ENCODE peak calls at places on chromosomes 7 and 10, in six cellular contexts. One of them, this sample, is unnamed.

GRCh38 chr7:124101173-124101768 is 68.4 kb upstream of the TMEM229A start:
- DNase-seq in stimulated activated CD8-positive, alpha-beta memory T cell treated with anti-CD3 and anti-CD28 coated beads, Interleukin-7, amount 100 ng/mL, for 48 hours: no peak
- DNase-seq in heart left ventricle: no peak
- DNase-seq in WTC11: peak
- DNase-seq in left kidney: peak
- DNase-seq in nephron progenitor cell: no peak
- DNase-seq in this sample: no peak

GRCh38 chr7:130896898-130897514 is 163.0 kb upstream of the KLF14 start:
- DNase-seq in stimulated activated CD8-positive, alpha-beta memory T cell treated with anti-CD3 and anti-CD28 coated beads, Interleukin-7, amount 100 ng/mL, for 48 hours: peak
- DNase-seq in heart left ventricle: peak
- DNase-seq in WTC11: peak
- DNase-seq in left kidney: peak
- DNase-seq in nephron progenitor cell: peak
- DNase-seq in this sample: peak

GRCh38 chr7:5869691-5870090 is 10.9 kb upstream of the OCM start:
- DNase-seq in stimulated activated CD8-positive, alpha-beta memory T cell treated with anti-CD3 and anti-CD28 coated beads, Interleukin-7, amount 100 ng/mL, for 48 hours: no peak
- DNase-seq in heart left ventricle: no peak
- DNase-seq in WTC11: no peak
- DNase-seq in left kidney: no peak
- DNase-seq in nephron progenitor cell: no peak
- DNase-seq in this sample: no peak

GRCh38 chr10:29780096-29780495 is 145.3 kb upstream of the SVIL start:
- DNase-seq in stimulated activated CD8-positive, alpha-beta memory T cell treated with anti-CD3 and anti-CD28 coated beads, Interleukin-7, amount 100 ng/mL, for 48 hours: no peak
- DNase-seq in heart left ventricle: no peak
- DNase-seq in WTC11: no peak
- DNase-seq in left kidney: no peak
- DNase-seq in nephron progenitor cell: no peak
- DNase-seq in this sample: no peak

GRCh38 chr10:82934429-82934828 is 1059.4 kb downstream of the NRG3 start:
- DNase-seq in stimulated activated CD8-positive, alpha-beta memory T cell treated with anti-CD3 and anti-CD28 coated beads, Interleukin-7, amount 100 ng/mL, for 48 hours: no peak
- DNase-seq in heart left ventricle: no peak
- DNase-seq in WTC11: no peak
- DNase-seq in left kidney: peak
- DNase-seq in nephron progenitor cell: no peak
- DNase-seq in this sample: no peak

GRCh38 chr10:44389150-44389549 is 4.3 kb upstream of the CXCL12 start:
- DNase-seq in stimulated activated CD8-positive, alpha-beta memory T cell treated with anti-CD3 and anti-CD28 coated beads, Interleukin-7, amount 100 ng/mL, for 48 hours: no peak
- DNase-seq in heart left ventricle: no peak
- DNase-seq in WTC11: no peak
- DNase-seq in left kidney: no peak
- DNase-seq in nephron progenitor cell: no peak
- DNase-seq in this sample: no peak

GRCh38 chr10:119401671-119402395 is 140.7 kb downstream of the RGS10 start:
- DNase-seq in stimulated activated CD8-positive, alpha-beta memory T cell treated with anti-CD3 and anti-CD28 coated beads, Interleukin-7, amount 100 ng/mL, for 48 hours: no peak
- DNase-seq in heart left ventricle: peak
- DNase-seq in WTC11: no peak
- DNase-seq in left kidney: peak
- DNase-seq in nephron progenitor cell: peak
- DNase-seq in this sample: no peak

GRCh38 chr7:44276571-44277101 is 48.8 kb downstream of the CAMK2B start:
- DNase-seq in stimulated activated CD8-positive, alpha-beta memory T cell treated with anti-CD3 and anti-CD28 coated beads, Interleukin-7, amount 100 ng/mL, for 48 hours: no peak
- DNase-seq in heart left ventricle: peak
- DNase-seq in WTC11: no peak
- DNase-seq in left kidney: peak
- DNase-seq in nephron progenitor cell: no peak
- DNase-seq in this sample: no peak

GRCh38 chr7:82521906-82522445 is 78.4 kb upstream of the CACNA2D1 start:
- DNase-seq in stimulated activated CD8-positive, alpha-beta memory T cell treated with anti-CD3 and anti-CD28 coated beads, Interleukin-7, amount 100 ng/mL, for 48 hours: no peak
- DNase-seq in heart left ventricle: no peak
- DNase-seq in WTC11: no peak
- DNase-seq in left kidney: no peak
- DNase-seq in nephron progenitor cell: no peak
- DNase-seq in this sample: no peak

GRCh38 chr10:49738616-49739360 is 23.3 kb downstream of the OGDHL start:
- DNase-seq in stimulated activated CD8-positive, alpha-beta memory T cell treated with anti-CD3 and anti-CD28 coated beads, Interleukin-7, amount 100 ng/mL, for 48 hours: no peak
- DNase-seq in heart left ventricle: no peak
- DNase-seq in WTC11: no peak
- DNase-seq in left kidney: peak
- DNase-seq in nephron progenitor cell: no peak
- DNase-seq in this sample: no peak

GRCh38 chr7:45698527-45699309 is 124.5 kb downstream of the ADCY1 start:
- DNase-seq in stimulated activated CD8-positive, alpha-beta memory T cell treated with anti-CD3 and anti-CD28 coated beads, Interleukin-7, amount 100 ng/mL, for 48 hours: no peak
- DNase-seq in heart left ventricle: peak
- DNase-seq in WTC11: peak
- DNase-seq in left kidney: no peak
- DNase-seq in nephron progenitor cell: no peak
- DNase-seq in this sample: no peak

GRCh38 chr7:150340024-150340749 is 1.2 kb downstream of the RARRES2 start:
- DNase-seq in stimulated activated CD8-positive, alpha-beta memory T cell treated with anti-CD3 and anti-CD28 coated beads, Interleukin-7, amount 100 ng/mL, for 48 hours: no peak
- DNase-seq in heart left ventricle: no peak
- DNase-seq in WTC11: peak
- DNase-seq in left kidney: peak
- DNase-seq in nephron progenitor cell: peak
- DNase-seq in this sample: no peak

GRCh38 chr7:26860361-26860760 is 4.0 kb downstream of the SKAP2 start:
- DNase-seq in stimulated activated CD8-positive, alpha-beta memory T cell treated with anti-CD3 and anti-CD28 coated beads, Interleukin-7, amount 100 ng/mL, for 48 hours: no peak
- DNase-seq in heart left ventricle: no peak
- DNase-seq in WTC11: no peak
- DNase-seq in left kidney: peak
- DNase-seq in nephron progenitor cell: no peak
- DNase-seq in this sample: no peak

GRCh38 chr7:105218215-105218614 is 170.5 kb downstream of the SRPK2 start:
- DNase-seq in stimulated activated CD8-positive, alpha-beta memory T cell treated with anti-CD3 and anti-CD28 coated beads, Interleukin-7, amount 100 ng/mL, for 48 hours: no peak
- DNase-seq in heart left ventricle: no peak
- DNase-seq in WTC11: no peak
- DNase-seq in left kidney: no peak
- DNase-seq in nephron progenitor cell: no peak
- DNase-seq in this sample: no peak

GRCh38 chr7:95693551-95694333 is 78.6 kb upstream of the DYNC1I1 start:
- DNase-seq in stimulated activated CD8-positive, alpha-beta memory T cell treated with anti-CD3 and anti-CD28 coated beads, Interleukin-7, amount 100 ng/mL, for 48 hours: no peak
- DNase-seq in heart left ventricle: no peak
- DNase-seq in WTC11: no peak
- DNase-seq in left kidney: no peak
- DNase-seq in nephron progenitor cell: no peak
- DNase-seq in this sample: no peak

GRCh38 chr7:10708447-10708846 is 265.2 kb upstream of the PHF14 start:
- DNase-seq in stimulated activated CD8-positive, alpha-beta memory T cell treated with anti-CD3 and anti-CD28 coated beads, Interleukin-7, amount 100 ng/mL, for 48 hours: no peak
- DNase-seq in heart left ventricle: no peak
- DNase-seq in WTC11: peak
- DNase-seq in left kidney: peak
- DNase-seq in nephron progenitor cell: no peak
- DNase-seq in this sample: no peak

GRCh38 chr7:26279405-26279804 is 12.3 kb upstream of the SNX10 start:
- DNase-seq in stimulated activated CD8-positive, alpha-beta memory T cell treated with anti-CD3 and anti-CD28 coated beads, Interleukin-7, amount 100 ng/mL, for 48 hours: peak
- DNase-seq in heart left ventricle: no peak
- DNase-seq in WTC11: no peak
- DNase-seq in left kidney: no peak
- DNase-seq in nephron progenitor cell: no peak
- DNase-seq in this sample: no peak

GRCh38 chr7:116653646-116654045 is 18.4 kb upstream of the MET start:
- DNase-seq in stimulated activated CD8-positive, alpha-beta memory T cell treated with anti-CD3 and anti-CD28 coated beads, Interleukin-7, amount 100 ng/mL, for 48 hours: no peak
- DNase-seq in heart left ventricle: no peak
- DNase-seq in WTC11: no peak
- DNase-seq in left kidney: no peak
- DNase-seq in nephron progenitor cell: no peak
- DNase-seq in this sample: no peak

GRCh38 chr7:140562921-140563600 is 77.6 kb downstream of the DENND2A start:
- DNase-seq in stimulated activated CD8-positive, alpha-beta memory T cell treated with anti-CD3 and anti-CD28 coated beads, Interleukin-7, amount 100 ng/mL, for 48 hours: no peak
- DNase-seq in heart left ventricle: peak
- DNase-seq in WTC11: no peak
- DNase-seq in left kidney: peak
- DNase-seq in nephron progenitor cell: no peak
- DNase-seq in this sample: no peak

GRCh38 chr7:87148332-87148955 is 3.8 kb upstream of the DMTF1 start:
- DNase-seq in stimulated activated CD8-positive, alpha-beta memory T cell treated with anti-CD3 and anti-CD28 coated beads, Interleukin-7, amount 100 ng/mL, for 48 hours: no peak
- DNase-seq in heart left ventricle: no peak
- DNase-seq in WTC11: no peak
- DNase-seq in left kidney: peak
- DNase-seq in nephron progenitor cell: no peak
- DNase-seq in this sample: peak

GRCh38 chr7:77453531-77453930 is 37.4 kb upstream of the GSAP start:
- DNase-seq in stimulated activated CD8-positive, alpha-beta memory T cell treated with anti-CD3 and anti-CD28 coated beads, Interleukin-7, amount 100 ng/mL, for 48 hours: no peak
- DNase-seq in heart left ventricle: no peak
- DNase-seq in WTC11: no peak
- DNase-seq in left kidney: no peak
- DNase-seq in nephron progenitor cell: no peak
- DNase-seq in this sample: no peak

GRCh38 chr7:46317256-46317655 is 396.2 kb upstream of the IGFBP3 start:
- DNase-seq in stimulated activated CD8-positive, alpha-beta memory T cell treated with anti-CD3 and anti-CD28 coated beads, Interleukin-7, amount 100 ng/mL, for 48 hours: no peak
- DNase-seq in heart left ventricle: no peak
- DNase-seq in WTC11: no peak
- DNase-seq in left kidney: no peak
- DNase-seq in nephron progenitor cell: no peak
- DNase-seq in this sample: no peak

GRCh38 chr10:31953080-31953479 is 24.4 kb upstream of the ARHGAP12 start:
- DNase-seq in stimulated activated CD8-positive, alpha-beta memory T cell treated with anti-CD3 and anti-CD28 coated beads, Interleukin-7, amount 100 ng/mL, for 48 hours: no peak
- DNase-seq in heart left ventricle: no peak
- DNase-seq in WTC11: no peak
- DNase-seq in left kidney: no peak
- DNase-seq in nephron progenitor cell: no peak
- DNase-seq in this sample: no peak

GRCh38 chr7:90433221-90433620 is 30.0 kb downstream of the CLDN12 start:
- DNase-seq in stimulated activated CD8-positive, alpha-beta memory T cell treated with anti-CD3 and anti-CD28 coated beads, Interleukin-7, amount 100 ng/mL, for 48 hours: no peak
- DNase-seq in heart left ventricle: no peak
- DNase-seq in WTC11: no peak
- DNase-seq in left kidney: no peak
- DNase-seq in nephron progenitor cell: no peak
- DNase-seq in this sample: no peak

GRCh38 chr10:63583397-63583796 is 62.2 kb downstream of the REEP3 start:
- DNase-seq in stimulated activated CD8-positive, alpha-beta memory T cell treated with anti-CD3 and anti-CD28 coated beads, Interleukin-7, amount 100 ng/mL, for 48 hours: no peak
- DNase-seq in heart left ventricle: no peak
- DNase-seq in WTC11: no peak
- DNase-seq in left kidney: no peak
- DNase-seq in nephron progenitor cell: no peak
- DNase-seq in this sample: no peak

GRCh38 chr10:118374404-118374803 is 32.3 kb upstream of the FAM204A start:
- DNase-seq in stimulated activated CD8-positive, alpha-beta memory T cell treated with anti-CD3 and anti-CD28 coated beads, Interleukin-7, amount 100 ng/mL, for 48 hours: no peak
- DNase-seq in heart left ventricle: no peak
- DNase-seq in WTC11: no peak
- DNase-seq in left kidney: no peak
- DNase-seq in nephron progenitor cell: no peak
- DNase-seq in this sample: no peak

GRCh38 chr10:132511692-132512442 is 25.7 kb upstream of the INPP5A start:
- DNase-seq in stimulated activated CD8-positive, alpha-beta memory T cell treated with anti-CD3 and anti-CD28 coated beads, Interleukin-7, amount 100 ng/mL, for 48 hours: no peak
- DNase-seq in heart left ventricle: no peak
- DNase-seq in WTC11: no peak
- DNase-seq in left kidney: no peak
- DNase-seq in nephron progenitor cell: no peak
- DNase-seq in this sample: no peak

GRCh38 chr10:117540640-117541404 is 1.7 kb upstream of the EMX2 start:
- DNase-seq in stimulated activated CD8-positive, alpha-beta memory T cell treated with anti-CD3 and anti-CD28 coated beads, Interleukin-7, amount 100 ng/mL, for 48 hours: no peak
- DNase-seq in heart left ventricle: no peak
- DNase-seq in WTC11: no peak
- DNase-seq in left kidney: peak
- DNase-seq in nephron progenitor cell: no peak
- DNase-seq in this sample: no peak

GRCh38 chr10:29765330-29765729 is 130.6 kb upstream of the SVIL start:
- DNase-seq in stimulated activated CD8-positive, alpha-beta memory T cell treated with anti-CD3 and anti-CD28 coated beads, Interleukin-7, amount 100 ng/mL, for 48 hours: no peak
- DNase-seq in heart left ventricle: no peak
- DNase-seq in WTC11: no peak
- DNase-seq in left kidney: no peak
- DNase-seq in nephron progenitor cell: no peak
- DNase-seq in this sample: no peak

GRCh38 chr10:4385491-4385890 is 440.5 kb upstream of the AKR1E2 start:
- DNase-seq in stimulated activated CD8-positive, alpha-beta memory T cell treated with anti-CD3 and anti-CD28 coated beads, Interleukin-7, amount 100 ng/mL, for 48 hours: no peak
- DNase-seq in heart left ventricle: no peak
- DNase-seq in WTC11: no peak
- DNase-seq in left kidney: no peak
- DNase-seq in nephron progenitor cell: no peak
- DNase-seq in this sample: no peak

GRCh38 chr10:97844672-97845071 is 5.0 kb upstream of the GOLGA7B start:
- DNase-seq in stimulated activated CD8-positive, alpha-beta memory T cell treated with anti-CD3 and anti-CD28 coated beads, Interleukin-7, amount 100 ng/mL, for 48 hours: no peak
- DNase-seq in heart left ventricle: no peak
- DNase-seq in WTC11: no peak
- DNase-seq in left kidney: no peak
- DNase-seq in nephron progenitor cell: no peak
- DNase-seq in this sample: no peak

GRCh38 chr7:68444956-68445355 is 1153.3 kb upstream of the AUTS2 start:
- DNase-seq in stimulated activated CD8-positive, alpha-beta memory T cell treated with anti-CD3 and anti-CD28 coated beads, Interleukin-7, amount 100 ng/mL, for 48 hours: no peak
- DNase-seq in heart left ventricle: no peak
- DNase-seq in WTC11: no peak
- DNase-seq in left kidney: no peak
- DNase-seq in nephron progenitor cell: no peak
- DNase-seq in this sample: no peak

GRCh38 chr10:21214329-21214728 is 311.2 kb downstream of the SKIDA1 start:
- DNase-seq in stimulated activated CD8-positive, alpha-beta memory T cell treated with anti-CD3 and anti-CD28 coated beads, Interleukin-7, amount 100 ng/mL, for 48 hours: no peak
- DNase-seq in heart left ventricle: no peak
- DNase-seq in WTC11: no peak
- DNase-seq in left kidney: no peak
- DNase-seq in nephron progenitor cell: no peak
- DNase-seq in this sample: no peak

GRCh38 chr7:111780527-111780926 is 218.2 kb upstream of the IMMP2L start:
- DNase-seq in stimulated activated CD8-positive, alpha-beta memory T cell treated with anti-CD3 and anti-CD28 coated beads, Interleukin-7, amount 100 ng/mL, for 48 hours: no peak
- DNase-seq in heart left ventricle: no peak
- DNase-seq in WTC11: no peak
- DNase-seq in left kidney: no peak
- DNase-seq in nephron progenitor cell: no peak
- DNase-seq in this sample: no peak

GRCh38 chr7:28293529-28293835 is 112.9 kb upstream of the JAZF1 start:
- DNase-seq in stimulated activated CD8-positive, alpha-beta memory T cell treated with anti-CD3 and anti-CD28 coated beads, Interleukin-7, amount 100 ng/mL, for 48 hours: no peak
- DNase-seq in heart left ventricle: no peak
- DNase-seq in WTC11: no peak
- DNase-seq in left kidney: no peak
- DNase-seq in nephron progenitor cell: no peak
- DNase-seq in this sample: no peak

This sample was measured in naive thymus-derived CD4-positive, alpha-beta T cell.